ENCODE peak calls at places on chromosome 12, in eight cellular contexts. P, W, U, F, S, K, J and N are unnamed samples.
A peak's percentile ranks its signal among the peaks of the same experiment; 100 is the strongest.

GRCh38 chr12:124207617-124208016 is 87.3 kb upstream of the RFLNA start:
- DNase-seq in F (no peak), W (no peak), K (no peak), P (no peak), J (no peak), U (peak; percentile 77), S (no peak), N (no peak)

GRCh38 chr12:4763549-4763948 is 43.3 kb downstream of the GALNT8 start:
- DNase-seq in U (peak; percentile 22), K (no peak), W (no peak), F (no peak), S (no peak), J (no peak), P (peak; percentile 85), N (no peak)

GRCh38 chr12:50696931-50697330 is 67.0 kb upstream of the ATF1 start:
- DNase-seq in S (no peak), K (no peak), W (no peak), P (no peak), F (no peak), U (no peak), J (no peak), N (no peak)

GRCh38 chr12:18595406-18595805 is 142.4 kb downstream of the PLCZ1 start:
- DNase-seq in W (no peak), K (no peak), P (no peak), J (no peak), U (no peak), S (no peak), F (no peak), N (no peak)

GRCh38 chr12:3035815-3036702 is 41.1 kb upstream of the TSPAN9 start:
- DNase-seq in P (no peak), S (no peak), J (no peak), W (no peak), F (no peak), K (no peak), U (peak; percentile 32), N (no peak)

GRCh38 chr12:91103101-91103500 is 8.2 kb downstream of the LUM start:
- DNase-seq in K (no peak), J (no peak), W (no peak), U (no peak), S (no peak), P (no peak), F (no peak), N (no peak)

GRCh38 chr12:67716817-67717216 is 68.3 kb downstream of the DYRK2 start:
- DNase-seq in U (peak; percentile 36), W (no peak), F (no peak), J (no peak), P (no peak), S (no peak), K (no peak), N (no peak)

GRCh38 chr12:54259194-54260011 is 20.5 kb downstream of the CBX5 start:
- DNase-seq in S (no peak), W (peak; percentile 63), K (peak; percentile 42), P (peak; percentile 83), J (peak; percentile 65), U (peak; percentile 92), F (peak; percentile 36), N (peak; percentile 53)

GRCh38 chr12:54191550-54192022 is 2.8 kb upstream of the SMUG1 start:
- DNase-seq in S (peak; percentile 69), J (peak; percentile 29), K (no peak), F (peak; percentile 80), U (peak; percentile 89), P (peak; percentile 94), W (peak; percentile 63), N (peak; percentile 92)

GRCh38 chr12:96208346-96208745 is 14.2 kb downstream of the ELK3 start:
- DNase-seq in W (no peak), S (no peak), F (no peak), K (no peak), U (peak; percentile 85), J (peak; percentile 58), P (no peak), N (no peak)

GRCh38 chr12:68538722-68539614 is 71.7 kb upstream of the RAP1B start:
- DNase-seq in P (peak; percentile 75), U (peak; percentile 89), K (peak; percentile 59), J (no peak), S (peak; percentile 50), W (peak; percentile 40), F (peak; percentile 77), N (peak; percentile 49)

GRCh38 chr12:64083285-64084210 is 138.5 kb downstream of the KICS2 start:
- DNase-seq in J (peak; percentile 94), S (no peak), U (peak; percentile 96), P (peak; percentile 92), F (no peak), W (no peak), K (no peak), N (peak; percentile 74)

GRCh38 chr12:95605875-95606274 is 54.6 kb upstream of the USP44 start:
- DNase-seq in U (no peak), K (no peak), P (no peak), S (no peak), J (no peak), F (no peak), W (no peak), N (no peak)

GRCh38 chr12:34403706-34404376 is 381.5 kb downstream of the ALG10 start:
- DNase-seq in U (no peak), F (no peak), K (no peak), S (no peak), W (no peak), J (no peak), P (peak; percentile 2), N (peak; percentile 3)

GRCh38 chr12:27940245-27940644 is 32.3 kb downstream of the PTHLH start:
- DNase-seq in P (no peak), J (no peak), K (no peak), W (no peak), F (no peak), U (no peak), S (no peak), N (no peak)

GRCh38 chr12:104715562-104716182 is 242.4 kb downstream of the SLC41A2 start:
- DNase-seq in F (no peak), K (no peak), W (no peak), J (no peak), S (no peak), U (no peak), P (no peak), N (no peak)
- H3K4me3 ChIP-seq in F (no peak overlapping the region), K (no peak overlapping the region), W (no peak overlapping the region), J (no peak overlapping the region), S (no peak overlapping the region), U (no peak overlapping the region), P (no peak overlapping the region), N (no peak overlapping the region)

DNA sequence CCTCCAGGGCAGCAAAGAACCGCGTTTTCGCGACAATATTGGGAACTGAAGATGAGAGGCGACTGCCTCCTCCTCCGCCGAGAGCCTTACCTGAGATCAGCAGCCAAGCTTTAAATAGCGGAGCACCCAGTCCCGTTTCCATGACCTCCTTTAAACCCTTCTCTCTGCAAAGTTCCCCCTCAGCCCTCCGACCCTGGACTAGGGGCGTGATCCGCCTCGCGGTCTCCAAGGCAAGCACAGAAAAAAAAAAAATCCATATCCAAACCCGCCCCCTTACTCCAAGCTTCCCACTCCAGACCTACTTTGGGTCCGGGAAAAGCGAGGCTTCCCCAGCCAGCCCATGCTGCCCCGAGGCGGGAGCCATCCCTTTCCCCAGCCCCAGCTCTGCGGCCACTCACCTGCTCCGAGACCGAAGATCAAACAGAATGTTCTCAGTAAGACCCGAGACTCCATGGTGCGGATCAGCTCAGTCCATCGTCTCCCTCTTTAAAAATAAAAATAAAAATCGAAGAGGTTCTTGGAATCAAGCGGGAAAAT is 630 bp downstream of the NELL2 start:
- DNase-seq in W (peak; percentile 3), J (no peak), S (no peak), P (no peak), F (peak; percentile 19), K (no peak), U (no peak), N (no peak)
- H3K4me3 ChIP-seq in W (peak overlapping the region; percentile 49), J (peak overlapping the region; percentile 48), S (peak overlapping the region; percentile 74), P (peak overlapping the region; percentile 47), F (peak overlapping the region; percentile 74), K (peak overlapping the region; percentile 60), U (peak overlapping the region; percentile 40), N (peak overlapping the region; percentile 64)

GRCh38 chr12:57590536-57590891 is 478 bp upstream of the PIP4K2C start:
- DNase-seq in W (no peak), F (no peak), J (no peak), S (no peak), K (no peak), P (no peak), U (no peak), N (no peak)
- H3K4me3 ChIP-seq in W (peak overlapping the region; percentile 75), F (peak overlapping the region; percentile 87), J (peak overlapping the region; percentile 90), S (peak overlapping the region; percentile 84), K (peak overlapping the region; percentile 98), P (peak overlapping the region; percentile 83), U (peak overlapping the region; percentile 72), N (peak overlapping the region; percentile 70)

DNA sequence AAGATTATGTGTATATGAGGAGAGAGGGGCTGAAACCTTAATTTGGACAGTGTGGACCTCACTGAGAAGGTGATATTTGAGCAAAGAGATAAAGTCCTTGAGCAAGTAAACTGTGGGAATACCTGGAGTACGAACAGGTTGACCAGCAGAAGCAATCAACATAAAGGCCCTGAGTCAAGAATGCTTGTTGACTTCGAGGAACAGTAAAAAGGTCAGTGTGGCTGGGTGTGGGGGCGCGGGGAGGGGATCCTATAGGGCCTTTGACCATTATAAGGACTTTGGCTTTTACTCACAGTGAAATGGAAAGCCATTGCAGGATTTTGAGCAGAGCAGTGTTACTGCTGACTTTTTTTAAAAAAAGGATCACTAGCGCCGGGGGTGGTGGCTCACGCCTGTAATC is 34.7 kb upstream of the PPM1H start:
- DNase-seq in F (no peak), S (no peak), K (no peak), U (no peak), P (no peak), W (no peak), J (no peak), N (no peak)
- H3K4me3 ChIP-seq in F (no peak overlapping the region), S (no peak overlapping the region), K (no peak overlapping the region), U (no peak overlapping the region), P (no peak overlapping the region), W (no peak overlapping the region), J (no peak overlapping the region), N (no peak overlapping the region)